ENCODE peak calls at places on chromosomes 13 and 19, in seven cellular contexts. D is psoas muscle, B is fibroblast of lung, K is aorta, Q is neural progenitor cell, Y is heart left ventricle, H is uterus. A is an unnamed sample. For H3K4me1, the result is how much of the 10 kb centered on the place peaks cover.

GRCh38 chr13:78136966-78137365 is 218.3 kb upstream of the EDNRB start:
- DNase-seq in D (no peak), B (no peak), K (no peak), Q (no peak), Y (no peak), H (no peak), A (no peak)

GRCh38 chr13:98955336-98955735 is 22.5 kb downstream of the DOCK9 start:
- DNase-seq in D (no peak), B (no peak), K (no peak), Q (no peak), Y (no peak), H (no peak), A (no peak)

GRCh38 chr19:15194938-15195337 is 5.9 kb downstream of the NOTCH3 start:
- DNase-seq in D (no peak), B (no peak), K (peak), Q (no peak), Y (peak), H (no peak), A (peak)

GRCh38 chr19:9406798-9407352 is 28.5 kb downstream of the ZNF266 start:
- DNase-seq in D (peak), B (peak), K (peak), Q (no peak), Y (peak), H (peak), A (peak)

GRCh38 chr13:20291675-20292074 is 59.6 kb upstream of the GJB6 start:
- DNase-seq in D (no peak), B (no peak), K (no peak), Q (no peak), Y (no peak), H (no peak), A (no peak)

GRCh38 chr19:39987596-39987995 is 9.3 kb upstream of the ZNF546 start:
- DNase-seq in D (no peak), B (no peak), K (no peak), Q (no peak), Y (no peak), H (no peak), A (no peak)

GRCh38 chr13:29532136-29532535 is 63.4 kb downstream of the SLC7A1 start:
- DNase-seq in D (no peak), B (no peak), K (no peak), Q (no peak), Y (no peak), H (no peak), A (no peak)

GRCh38 chr19:58033741-58034475 is at the start of gene ZSCAN1:
- DNase-seq in D (peak), B (peak), K (peak), Q (peak), Y (peak), H (peak), A (peak)

GRCh38 chr19:6743714-6744380 is 4.4 kb downstream of the TRIP10 start:
- DNase-seq in D (no peak), B (peak), K (no peak), Q (peak), Y (no peak), H (no peak), A (no peak)

GRCh38 chr19:49113762-49114629 is at the start of gene LIN7B:
- DNase-seq in D (peak), B (peak), K (peak), Q (peak), Y (peak), H (peak), A (peak)

GRCh38 chr13:48739346-48740037 is 85.8 kb downstream of the CYSLTR2 start:
- DNase-seq in D (no peak), B (peak), K (no peak), Q (no peak), Y (no peak), H (no peak), A (no peak)

GRCh38 chr19:42244452-42245220 is 2.2 kb upstream of the GSK3A start:
- DNase-seq in D (peak), B (peak), K (peak), Q (peak), Y (peak), H (peak), A (peak)

GRCh38 chr19:40217027-40217810 is 965 bp downstream of the TTC9B start:
- DNase-seq in D (peak), B (no peak), K (no peak), Q (peak), Y (no peak), H (no peak), A (peak)

GRCh38 chr13:59970847-59971246 is 192.9 kb downstream of the DIAPH3 start:
- DNase-seq in D (no peak), B (no peak), K (no peak), Q (no peak), Y (no peak), H (no peak), A (no peak)

GRCh38 chr19:11535792-11536595 is 2.7 kb upstream of the CNN1 start:
- DNase-seq in D (peak), B (peak), K (peak), Q (peak), Y (peak), H (peak), A (peak)

GRCh38 chr13:42047561-42048322 is 706 bp upstream of the DGKH start:
- DNase-seq in D (peak), B (peak), K (no peak), Q (peak), Y (peak), H (peak), A (peak)

GRCh38 chr13:64305246-64305645 is 2889.6 kb upstream of the PCDH20 start:
- DNase-seq in D (no peak), B (peak), K (no peak), Q (no peak), Y (no peak), H (no peak), A (no peak)

GRCh38 chr13:95608640-95609280 is 35.7 kb downstream of the DZIP1 start:
- DNase-seq in D (no peak), B (no peak), K (no peak), Q (no peak), Y (no peak), H (no peak), A (no peak)

GRCh38 chr19:17703823-17704463 is 15.3 kb upstream of the MAP1S start:
- DNase-seq in D (peak), B (peak), K (peak), Q (peak), Y (peak), H (no peak), A (peak)

GRCh38 chr13:39051157-39051556 is 12.9 kb downstream of the NHLRC3 start:
- DNase-seq in D (no peak), B (peak), K (no peak), Q (peak), Y (no peak), H (no peak), A (no peak)

GRCh38 chr13:58376775-58377174 is 745.2 kb downstream of the PCDH17 start:
- DNase-seq in D (no peak), B (no peak), K (no peak), Q (no peak), Y (no peak), H (no peak), A (no peak)

GRCh38 chr19:18158471-18158870 is 5.5 kb downstream of the PIK3R2 start:
- DNase-seq in D (no peak), B (no peak), K (no peak), Q (no peak), Y (no peak), H (no peak), A (no peak)

GRCh38 chr13:76148926-76149325 is 512.8 kb downstream of the LMO7 start:
- DNase-seq in D (no peak), B (peak), K (no peak), Q (no peak), Y (no peak), H (no peak), A (no peak)

GRCh38 chr13:47298506-47298905 is 401.7 kb upstream of the HTR2A start:
- DNase-seq in D (no peak), B (peak), K (no peak), Q (no peak), Y (no peak), H (no peak), A (no peak)

GRCh38 chr13:23488442-23488841 is 54.9 kb upstream of the SACS start:
- DNase-seq in D (no peak), B (peak), K (no peak), Q (no peak), Y (no peak), H (no peak), A (no peak)

GRCh38 chr13:113917096-113917495 is 53.2 kb upstream of the GAS6 start:
- DNase-seq in D (no peak), B (no peak), K (no peak), Q (no peak), Y (no peak), H (no peak), A (no peak)

GRCh38 chr19:55118401-55118991 is 1.1 kb upstream of the PPP1R12C start:
- DNase-seq in D (peak), B (peak), K (no peak), Q (peak), Y (peak), H (no peak), A (peak)

GRCh38 chr19:45782820-45783785 is 813 bp upstream of the DMPK start:
- DNase-seq in D (peak), B (peak), K (peak), Q (no peak), Y (peak), H (peak), A (no peak)

GRCh38 chr13:101309014-101309619 is 107.2 kb downstream of the NALCN start:
- DNase-seq in D (no peak), B (peak), K (no peak), Q (no peak), Y (no peak), H (no peak), A (no peak)

GRCh38 chr13:36758345-36758744 is 60.7 kb upstream of the RFXAP start:
- DNase-seq in D (no peak), B (no peak), K (no peak), Q (no peak), Y (no peak), H (no peak), A (peak)

GRCh38 chr13:47110141-47110540 is 213.3 kb upstream of the HTR2A start:
- DNase-seq in D (no peak), B (no peak), K (no peak), Q (peak), Y (no peak), H (no peak), A (no peak)

GRCh38 chr13:43227721-43228120 is 204.3 kb downstream of the DNAJC15 start:
- DNase-seq in D (no peak), B (no peak), K (no peak), Q (no peak), Y (no peak), H (no peak), A (no peak)

GRCh38 chr13:81770868-81771505 is 1430.1 kb upstream of the SPRY2 start:
- DNase-seq in D (no peak), B (no peak), K (no peak), Q (peak), Y (no peak), H (no peak), A (no peak)

GRCh38 chr19:47107953-47108746 is 5.4 kb downstream of the ZC3H4 start:
- DNase-seq in D (no peak), B (peak), K (no peak), Q (no peak), Y (peak), H (no peak), A (no peak)

GRCh38 chr19:47104678-47105077 is 8.9 kb downstream of the ZC3H4 start:
- DNase-seq in D (no peak), B (no peak), K (no peak), Q (no peak), Y (no peak), H (no peak), A (no peak)

GRCh38 chr19:47107201-47107952 is 6.2 kb downstream of the ZC3H4 start:
- DNase-seq in D (no peak), B (peak), K (no peak), Q (no peak), Y (no peak), H (no peak), A (peak)

GRCh38 chr19:47105874-47106273 is 7.7 kb downstream of the ZC3H4 start:
- DNase-seq in D (no peak), B (no peak), K (no peak), Q (no peak), Y (no peak), H (no peak), A (no peak)

GRCh38 chr19:47106819-47107200 is 6.8 kb downstream of the ZC3H4 start:
- DNase-seq in D (no peak), B (no peak), K (no peak), Q (no peak), Y (no peak), H (no peak), A (no peak)
- H3K4me1 ChIP-seq in D (half or more), B (under half), K (under half), Q (under half), Y (under half), H (under half), A (under half)

GRCh38 chr19:46784262-46785053 is 3.9 kb downstream of the SLC1A5 start:
- DNase-seq in D (peak), B (peak), K (peak), Q (peak), Y (peak), H (peak), A (peak)

GRCh38 chr19:46785054-46785979 is 3.1 kb downstream of the SLC1A5 start:
- DNase-seq in D (no peak), B (peak), K (no peak), Q (no peak), Y (no peak), H (no peak), A (no peak)

GRCh38 chr19:46787040-46787330 is 1.4 kb downstream of the SLC1A5 start:
- DNase-seq in D (no peak), B (no peak), K (no peak), Q (no peak), Y (no peak), H (no peak), A (no peak)

GRCh38 chr19:46786236-46787039 is 2.0 kb downstream of the SLC1A5 start:
- DNase-seq in D (peak), B (peak), K (peak), Q (peak), Y (peak), H (peak), A (peak)

DNA sequence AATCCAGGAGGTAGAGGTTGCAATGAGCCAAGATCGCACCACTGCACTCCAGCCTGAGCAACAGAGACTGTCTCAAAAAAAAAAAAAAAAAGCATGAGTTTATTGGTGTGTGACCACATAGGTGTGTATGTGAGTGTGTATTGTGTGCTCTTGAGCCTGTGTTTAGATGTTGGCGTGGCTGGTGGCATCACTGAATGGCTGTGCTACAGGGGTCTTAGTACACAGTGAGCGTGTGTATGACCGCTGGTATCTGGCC is 2.5 kb downstream of the SLC1A5 start:
- DNase-seq in D (no peak), B (no peak), K (no peak), Q (no peak), Y (no peak), H (no peak), A (no peak)
- H3K4me1 ChIP-seq in D (under half), B (under half), K (under half), Q (under half), Y (under half), H (under half), A (under half)

DNA sequence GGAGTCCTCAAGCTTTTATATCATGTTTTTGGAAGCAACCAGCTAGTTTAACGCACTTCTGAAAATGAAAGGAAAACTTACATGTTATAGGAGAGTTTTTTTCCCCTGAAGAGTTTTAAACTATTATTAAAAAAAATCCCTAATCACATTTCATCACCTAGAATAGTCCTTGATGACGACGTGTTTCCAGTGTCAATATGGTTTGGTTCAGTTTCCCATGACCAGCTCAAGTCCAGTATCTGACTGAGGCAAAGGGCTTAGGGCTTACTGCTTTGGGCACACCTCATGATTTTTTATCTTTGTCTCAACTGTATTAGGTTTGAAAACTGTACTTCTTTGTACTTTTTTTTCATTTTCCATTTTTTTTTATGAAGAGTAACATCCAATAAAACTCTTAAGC is 36.1 kb downstream of the URI1 start:
- DNase-seq in D (no peak), B (no peak), K (no peak), Q (no peak), Y (no peak), H (no peak), A (no peak)
- H3K4me1 ChIP-seq in D (under half), B (under half), K (under half), Q (under half), Y (under half), H (under half), A (under half)

DNA sequence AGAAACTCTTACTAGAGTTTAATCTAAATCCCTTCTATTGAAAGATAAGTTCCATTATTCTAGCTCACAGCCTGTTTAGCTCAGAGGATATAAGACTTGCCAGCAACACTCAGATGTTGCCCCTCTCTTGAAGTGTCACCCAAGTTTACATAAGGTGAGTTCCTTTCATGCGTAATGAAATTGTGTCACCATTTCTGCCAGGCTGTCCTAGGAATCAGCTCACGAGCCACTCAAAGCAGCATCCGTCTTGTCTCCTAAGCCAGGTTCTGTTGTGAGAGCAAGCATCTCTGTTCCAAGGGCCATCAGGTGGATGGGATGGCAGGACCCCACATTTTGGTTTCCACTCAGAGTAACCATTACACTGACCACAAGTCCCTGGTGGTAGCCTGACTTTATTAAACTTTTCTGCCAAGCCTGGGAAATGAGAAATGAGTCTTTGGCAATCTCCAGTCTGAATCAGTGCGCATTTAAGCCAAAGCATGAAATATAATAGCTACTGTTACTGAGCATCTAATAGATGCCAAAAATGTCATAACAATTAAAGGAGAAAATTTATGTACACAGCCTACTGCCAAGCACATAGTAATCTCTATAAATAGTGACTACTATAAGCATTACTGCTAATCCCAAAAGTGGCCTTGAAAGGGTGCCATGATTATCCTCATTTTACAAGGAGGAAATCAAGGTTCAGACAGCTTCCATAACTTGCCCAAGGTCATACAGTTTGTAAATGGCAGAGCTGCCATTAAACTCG is 179.6 kb upstream of the MIR17HG start:
- DNase-seq in D (no peak), B (peak), K (no peak), Q (no peak), Y (no peak), H (no peak), A (no peak)
- H3K4me1 ChIP-seq in D (under half), B (under half), K (under half), Q (under half), Y (under half), H (under half), A (under half)

GRCh38 chr19:35231956-35232746 is 3.6 kb upstream of the FAM187B start:
- DNase-seq in D (no peak), B (no peak), K (peak), Q (no peak), Y (no peak), H (no peak), A (no peak)

GRCh38 chr19:35241417-35241816 is 7.4 kb upstream of the LSR start:
- DNase-seq in D (no peak), B (no peak), K (no peak), Q (no peak), Y (no peak), H (no peak), A (no peak)

GRCh38 chr19:35232912-35233311 is 4.4 kb upstream of the FAM187B start:
- DNase-seq in D (no peak), B (no peak), K (peak), Q (no peak), Y (no peak), H (no peak), A (no peak)

GRCh38 chr19:35240322-35240721 is 8.5 kb upstream of the LSR start:
- DNase-seq in D (no peak), B (no peak), K (no peak), Q (no peak), Y (no peak), H (no peak), A (no peak)

GRCh38 chr19:35236638-35237400 is 8.3 kb upstream of the FAM187B start:
- DNase-seq in D (no peak), B (no peak), K (no peak), Q (no peak), Y (no peak), H (no peak), A (no peak)
- H3K4me1 ChIP-seq in D (under half), B (under half), K (under half), Q (under half), Y (under half), H (under half), A (under half)

GRCh38 chr13:74024314-74024713 is 109.9 kb downstream of the KLF12 start:
- DNase-seq in D (no peak), B (no peak), K (no peak), Q (no peak), Y (peak), H (no peak), A (no peak)

GRCh38 chr13:74024856-74025255 is 109.3 kb downstream of the KLF12 start:
- DNase-seq in D (no peak), B (no peak), K (no peak), Q (no peak), Y (no peak), H (no peak), A (no peak)

GRCh38 chr13:74026753-74027152 is 107.5 kb downstream of the KLF12 start:
- DNase-seq in D (no peak), B (no peak), K (no peak), Q (no peak), Y (no peak), H (no peak), A (no peak)

GRCh38 chr13:74025369-74025768 is 108.8 kb downstream of the KLF12 start:
- DNase-seq in D (no peak), B (no peak), K (no peak), Q (no peak), Y (no peak), H (no peak), A (no peak)

DNA sequence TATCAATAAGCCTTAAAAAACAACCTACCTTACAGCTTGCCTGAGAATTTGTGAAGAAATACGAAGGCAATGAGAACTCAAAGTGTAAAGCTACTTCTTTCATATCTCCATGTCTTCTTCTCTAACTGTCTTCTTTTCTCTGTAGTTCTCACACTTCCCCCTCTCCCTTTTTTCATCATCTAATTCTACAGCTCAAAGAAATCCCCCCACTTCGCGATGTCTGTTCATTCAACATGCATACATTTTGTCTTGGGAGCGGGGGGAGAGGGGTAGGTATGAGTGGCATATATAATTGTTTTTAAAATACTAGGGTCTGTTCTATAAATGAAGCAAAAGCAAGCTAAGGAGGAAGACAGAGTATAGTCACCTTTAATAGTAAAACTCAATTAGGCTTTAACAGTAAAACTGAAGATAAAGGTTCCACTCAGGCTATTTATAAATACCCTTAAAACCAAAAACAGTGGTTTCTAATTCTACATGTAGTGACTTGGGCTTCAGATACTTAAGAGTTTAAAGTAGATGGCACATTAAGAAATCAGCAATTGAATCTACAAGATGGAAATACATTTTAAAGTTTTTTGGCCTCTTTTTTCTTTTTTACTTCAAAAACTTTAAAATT is 106.9 kb downstream of the KLF12 start:
- DNase-seq in D (no peak), B (no peak), K (no peak), Q (no peak), Y (no peak), H (no peak), A (no peak)
- H3K4me1 ChIP-seq in D (under half), B (under half), K (under half), Q (under half), Y (under half), H (under half), A (under half)

A was measured in body of pancreas.